ENCODE peak calls at places on chromosomes 11 and 22, in four cellular contexts. E is A549, L is endothelial cell of umbilical vein, M is heart left ventricle. S is an unnamed sample.
A peak's percentile ranks its signal among the peaks of the same experiment; 100 is the strongest.

GRCh38 chr11:47106839-47107520 is 69.7 kb downstream of the ARFGAP2 start:
- DNase-seq in M (no peak), E (no peak), L (no peak), S (no peak)

GRCh38 chr22:20052309-20053250 is 27.5 kb upstream of the DGCR8 start:
- DNase-seq in E (no peak), M (no peak), L (no peak), S (no peak)

GRCh38 chr11:106228996-106229395 is 151.5 kb downstream of the AASDHPPT start:
- DNase-seq in E (no peak), L (no peak), M (no peak), S (no peak)

GRCh38 chr11:71572811-71573210 is 7.4 kb downstream of the KRTAP5-10 start:
- DNase-seq in M (no peak), L (no peak), E (no peak), S (no peak)

GRCh38 chr11:59669611-59670009 is 773 bp upstream of the PATL1 start:
- DNase-seq in E (peak; percentile 21), L (no peak), M (peak; percentile 38), S (peak; percentile 66)

GRCh38 chr11:120316880-120317688 is 8.0 kb upstream of the TLCD5 start:
- DNase-seq in L (no peak), M (peak; percentile 75), E (no peak), S (peak; percentile 76)

GRCh38 chr11:82988936-82989627 is 82.6 kb downstream of the RAB30 start:
- DNase-seq in L (no peak), E (no peak), M (no peak), S (no peak)

GRCh38 chr11:113148652-113149051 is 165.7 kb upstream of the TTC12 start:
- DNase-seq in E (no peak), L (no peak), M (no peak), S (no peak)

GRCh38 chr11:84691830-84692229 is 935.3 kb downstream of the DLG2 start:
- DNase-seq in L (no peak), M (no peak), E (no peak), S (no peak)

GRCh38 chr22:33575041-33575440 is 345.2 kb downstream of the LARGE1 start:
- DNase-seq in L (no peak), M (no peak), E (peak; percentile 33), S (no peak)

GRCh38 chr11:70836071-70836470 is 416.3 kb downstream of the SHANK2 start:
- DNase-seq in L (no peak), M (no peak), E (no peak), S (no peak)

GRCh38 chr22:43698403-43698802 is 113.7 kb downstream of the EFCAB6 start:
- DNase-seq in L (no peak), E (no peak), M (no peak), S (no peak)

GRCh38 chr22:26949193-26949592 is 291.8 kb downstream of the MIAT start:
- DNase-seq in M (no peak), L (no peak), E (no peak), S (no peak)

GRCh38 chr11:125102025-125102424 is 9.4 kb downstream of the TMEM218 start:
- DNase-seq in E (no peak), M (no peak), L (no peak), S (no peak)

GRCh38 chr11:47078751-47079524 is 97.7 kb downstream of the ARFGAP2 start:
- DNase-seq in E (no peak), M (no peak), L (no peak), S (no peak)

GRCh38 chr11:116605543-116605942 is 167.2 kb downstream of the BUD13 start:
- DNase-seq in L (peak; percentile 60), M (no peak), E (peak; percentile 35), S (no peak)

GRCh38 chr22:43391306-43391705 is 20.5 kb upstream of the MPPED1 start:
- DNase-seq in M (no peak), L (no peak), E (no peak), S (peak; percentile 24)

GRCh38 chr11:43222215-43222614 is 89.6 kb upstream of the API5 start:
- DNase-seq in M (no peak), L (no peak), E (no peak), S (no peak)

GRCh38 chr11:58301576-58301975 is 33.5 kb upstream of the OR10W1 start:
- DNase-seq in E (no peak), M (no peak), L (no peak), S (no peak)

GRCh38 chr22:39528080-39528661 is 4.4 kb downstream of the RPS19BP1 start:
- DNase-seq in L (no peak), E (no peak), M (peak; percentile 28), S (peak; percentile 25)

GRCh38 chr22:24330636-24331035 is 60.0 kb downstream of the SPECC1L start:
- DNase-seq in L (peak; percentile 26), M (no peak), E (no peak), S (no peak)

GRCh38 chr11:40162901-40163300 is 1296.6 kb downstream of the LRRC4C start:
- DNase-seq in L (no peak), E (no peak), M (no peak), S (no peak)

GRCh38 chr11:32562839-32563599 is 20.6 kb upstream of the EIF3M start:
- DNase-seq in L (no peak), E (no peak), M (no peak), S (no peak)

GRCh38 chr11:93059074-93059957 is 89.9 kb downstream of the MTNR1B start:
- DNase-seq in M (no peak), E (no peak), L (no peak), S (no peak)

GRCh38 chr22:44577391-44578114 is 79.5 kb upstream of the RTL6 start:
- DNase-seq in M (no peak), E (no peak), L (no peak), S (no peak)

GRCh38 chr11:68727783-68728182 is 23.5 kb downstream of the TESMIN start:
- DNase-seq in M (no peak), L (peak; percentile 14), E (peak; percentile 21), S (no peak)

GRCh38 chr11:73216466-73216865 is 1.6 kb upstream of the P2RY2 start:
- DNase-seq in L (no peak), E (no peak), M (no peak), S (no peak)
- H3K4me3 ChIP-seq in L (no peak overlapping the region), E (no peak overlapping the region), M (no peak overlapping the region), S (no peak overlapping the region)

DNA sequence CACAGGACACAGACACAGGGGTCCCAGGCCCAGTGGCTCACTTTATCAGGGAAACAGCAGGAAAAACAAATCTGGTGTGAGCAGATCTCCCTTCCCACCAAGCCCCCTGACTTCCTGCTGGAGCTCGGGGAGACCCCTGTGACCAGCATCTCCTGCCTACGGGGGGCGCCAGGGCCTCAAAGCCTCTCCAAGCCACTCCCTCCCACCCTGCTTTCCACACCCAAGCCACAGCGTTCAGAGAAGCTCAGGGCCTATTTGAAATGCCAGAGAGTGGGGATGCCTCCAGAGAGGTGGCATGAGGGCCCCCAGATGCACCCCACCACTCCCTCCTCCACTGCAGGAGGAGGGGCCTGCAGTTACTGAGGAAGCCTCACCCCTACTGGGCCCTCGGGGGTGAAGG is 5.7 kb upstream of the CDKN1C start:
- DNase-seq in M (no peak), E (no peak), L (no peak), S (peak; percentile 50)
- TF ChIP-seq CTCF in M (no peak), E (no peak), L (peak; percentile 19), S (no peak)

DNA sequence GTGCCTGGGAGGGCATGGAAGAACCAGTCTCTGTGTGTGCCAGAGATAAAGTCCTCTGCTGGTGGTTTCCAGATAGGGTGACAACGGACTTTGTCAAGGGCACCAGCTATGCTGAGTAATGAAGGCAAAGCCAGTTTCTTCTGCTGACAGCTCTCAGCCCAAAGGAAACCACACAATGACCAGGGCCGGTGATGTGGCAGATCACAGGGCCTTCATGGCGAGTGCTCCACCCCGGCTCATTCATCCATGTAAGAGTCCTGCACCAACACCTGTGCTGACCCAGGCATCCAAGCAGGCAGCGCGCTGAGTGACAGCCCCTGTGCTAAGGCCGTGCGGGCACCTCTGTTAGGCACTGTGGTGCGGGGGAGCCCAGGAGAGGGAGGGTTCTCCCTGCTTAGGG is 33.9 kb downstream of the TP53I11 start:
- DNase-seq in M (no peak), E (no peak), L (no peak), S (no peak)
- TF ChIP-seq POLR2A in M (no peak), E (no peak), L (no peak), S (no peak)

DNA sequence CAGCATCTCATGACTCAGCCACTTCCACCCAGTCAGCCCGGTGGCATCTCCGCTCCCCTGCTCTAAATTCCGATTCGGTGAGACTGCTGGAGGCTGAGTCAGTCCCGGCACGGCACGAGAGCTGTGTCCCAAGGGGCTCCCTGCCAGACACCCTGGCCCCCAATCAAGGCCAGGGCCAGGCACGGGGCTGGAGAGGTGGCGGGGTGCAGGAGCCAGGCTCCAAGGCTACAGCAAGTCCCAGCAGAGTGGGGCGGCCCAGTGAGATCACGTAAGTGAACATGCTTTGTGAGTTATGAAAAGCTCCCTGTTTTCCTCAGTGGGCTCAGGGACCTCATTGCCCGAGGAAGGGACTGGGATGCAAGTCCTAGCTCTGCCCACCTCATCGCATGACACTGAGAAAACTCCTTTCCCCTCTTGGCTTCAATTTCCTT is 3.0 kb downstream of the C11orf68 start:
- DNase-seq in L (peak; percentile 94), E (peak; percentile 94), M (peak; percentile 93), S (peak; percentile 85)
- H3K4me3 ChIP-seq in L (no peak overlapping the region), E (peak overlapping the region; percentile 9), M (peak overlapping the region; percentile 8), S (no peak overlapping the region)

DNA sequence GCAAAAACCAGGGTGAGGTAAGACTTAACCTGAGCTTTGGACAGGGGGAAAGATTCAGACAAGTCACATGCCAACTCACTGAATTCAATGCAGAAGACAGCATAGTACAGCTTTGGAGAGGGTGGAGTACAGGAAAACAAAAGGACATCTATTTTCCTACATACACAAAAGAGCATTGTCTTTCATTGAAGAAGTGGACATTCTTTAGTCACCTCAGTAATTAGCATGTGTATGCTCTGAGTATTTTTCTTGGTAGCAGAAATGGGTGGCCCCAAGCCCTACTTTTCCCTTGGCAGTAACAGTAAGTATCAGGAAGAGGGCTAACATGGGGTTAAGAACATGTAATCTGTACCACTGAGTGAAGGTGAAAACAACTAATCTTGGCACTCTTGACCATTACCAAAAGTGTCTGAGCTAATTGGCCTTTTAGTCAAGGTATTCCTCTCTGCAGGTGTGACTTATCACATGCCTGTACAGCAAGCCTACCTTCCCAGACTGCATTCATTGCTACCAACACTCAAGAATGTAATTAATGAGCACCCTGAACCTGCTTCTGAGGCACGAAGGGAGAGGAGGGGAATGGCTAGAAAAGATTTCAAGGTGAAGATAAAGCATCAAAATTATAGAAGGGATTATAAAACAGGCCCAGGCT is 33.9 kb downstream of the SYTL2 start:
- DNase-seq in L (no peak), E (no peak), M (no peak), S (no peak)
- TF ChIP-seq CTCF in L (no peak), E (no peak), M (no peak), S (no peak)

S was measured in ovary.